ENCODE peak calls at places on chromosomes 16 and 17, in seven cellular contexts. M is activated CD4-positive, CD25-positive, alpha-beta regulatory T cell treated with anti-CD3 and anti-CD28 coated beads, Interleukin-2, amount 50 U/mL, for 16 hours; Z is CD4-positive, CD25-positive, alpha-beta regulatory T cell; O is cardiac fibroblast; G is substantia nigra; W is right lobe of liver; L is lung microvascular endothelial cell. K is an unnamed sample.
A peak's percentile ranks its signal among the peaks of the same experiment; 100 is the strongest.

GRCh38 chr17:28227278-28228108 is 91.5 kb upstream of the TMEM97 start:
- DNase-seq in G (no peak), O (peak; percentile 16), L (peak; percentile 19), M (no peak), W (peak; percentile 71), Z (no peak), K (peak; percentile 83)

GRCh38 chr16:88511060-88511459 is 58.0 kb downstream of the ZFPM1 start:
- DNase-seq in G (no peak), O (no peak), M (no peak), W (no peak), Z (no peak), L (no peak), K (no peak)

GRCh38 chr17:9928601-9929341 is 23.7 kb upstream of the RCVRN start:
- DNase-seq in W (no peak), L (peak; percentile 11), O (peak; percentile 63), G (no peak), Z (no peak), M (no peak), K (peak; percentile 76)

GRCh38 chr17:29390856-29391631 is 881 bp downstream of the TAOK1 start:
- DNase-seq in Z (no peak), G (no peak), L (peak; percentile 30), M (no peak), O (peak; percentile 40), W (peak; percentile 33), K (peak; percentile 38)

GRCh38 chr17:38685485-38685884 is 10.7 kb upstream of the EPOP start:
- DNase-seq in Z (no peak), W (peak; percentile 46), O (no peak), M (no peak), G (no peak), L (no peak), K (no peak)

GRCh38 chr16:53614346-53614745 is 89.3 kb downstream of the RPGRIP1L start:
- DNase-seq in W (no peak), O (peak; percentile 72), G (no peak), L (peak; percentile 85), Z (no peak), M (no peak), K (peak; percentile 4)

GRCh38 chr16:70660672-70661350 is 14.5 kb downstream of the IL34 start:
- DNase-seq in O (no peak), G (no peak), L (no peak), Z (no peak), M (no peak), W (no peak), K (no peak)

GRCh38 chr17:57554826-57555635 is 190.1 kb downstream of the CCDC182 start:
- DNase-seq in G (no peak), W (no peak), Z (no peak), L (no peak), M (no peak), O (no peak), K (no peak)

GRCh38 chr16:14452066-14452465 is 178.0 kb downstream of the PARN start:
- DNase-seq in Z (no peak), L (no peak), M (no peak), W (no peak), O (no peak), G (no peak), K (no peak)

GRCh38 chr17:40341808-40342574 is 22.5 kb downstream of the GJD3 start:
- DNase-seq in O (peak; percentile 60), M (no peak), L (peak; percentile 90), Z (peak; percentile 36), G (no peak), W (peak; percentile 93), K (no peak)

GRCh38 chr16:78624349-78624748 is 524.9 kb downstream of the WWOX start:
- DNase-seq in M (no peak), O (no peak), W (no peak), G (no peak), Z (no peak), L (no peak), K (no peak)

GRCh38 chr17:72116692-72117469 is 3.9 kb upstream of the SOX9 start:
- DNase-seq in Z (no peak), O (no peak), G (no peak), L (no peak), M (no peak), W (peak; percentile 41), K (no peak)

GRCh38 chr16:29857133-29857760 is 5.8 kb downstream of the CDIPT start:
- DNase-seq in O (peak; percentile 19), L (no peak), G (no peak), M (no peak), Z (no peak), W (no peak), K (no peak)

GRCh38 chr16:1899641-1900451 is 18.4 kb downstream of the HS3ST6 start:
- DNase-seq in W (no peak), L (no peak), G (no peak), Z (no peak), M (no peak), O (no peak), K (no peak)

GRCh38 chr17:46811978-46812583 is 6.4 kb downstream of the WNT3 start:
- DNase-seq in L (no peak), G (no peak), W (no peak), Z (no peak), O (no peak), M (no peak), K (peak; percentile 9)

GRCh38 chr16:4743217-4743897 is 9.0 kb downstream of the DNAAF8 start:
- DNase-seq in M (no peak), O (peak; percentile 7), L (no peak), G (no peak), W (no peak), Z (no peak), K (no peak)

GRCh38 chr17:57634713-57635465 is 110.2 kb downstream of the CCDC182 start:
- DNase-seq in L (no peak), M (no peak), G (no peak), W (no peak), Z (no peak), O (peak; percentile 23), K (no peak)

K was measured in MCF 10A.